ENCODE peak calls at places on chromosomes 1 and 21, in five cellular contexts. Q is psoas muscle, Z is right lobe of liver, S is left ventricle myocardium inferior, O is A673. H is an unnamed sample.

GRCh38 chr21:26909972-26910371 is 56.9 kb downstream of the ADAMTS5 start:
- DNase-seq in Q (no peak), Z (no peak), S (no peak), O (no peak), H (no peak)

GRCh38 chr1:113860891-113861290 is 10.6 kb downstream of the PTPN22 start:
- DNase-seq in Q (no peak), Z (no peak), S (no peak), O (peak; percentile 47), H (no peak)

GRCh38 chr21:42646076-42646825 is 7.2 kb upstream of the PDE9A start:
- DNase-seq in Q (peak; percentile 35), Z (peak; percentile 15), S (no peak), O (no peak), H (no peak)

GRCh38 chr1:99264201-99265021 is at the start of gene PLPPR4:
- DNase-seq in Q (peak; percentile 77), Z (peak; percentile 50), S (peak; percentile 39), O (peak; percentile 32), H (no peak)

GRCh38 chr1:23187637-23188036 is 19.0 kb upstream of the LUZP1 start:
- DNase-seq in Q (no peak), Z (peak; percentile 34), S (no peak), O (no peak), H (no peak)

GRCh38 chr1:219266524-219266923 is 92.8 kb downstream of the LYPLAL1 start:
- DNase-seq in Q (no peak), Z (no peak), S (no peak), O (no peak), H (no peak)

GRCh38 chr1:215276582-215276981 is 194.0 kb downstream of the KCNK2 start:
- DNase-seq in Q (no peak), Z (no peak), S (no peak), O (no peak), H (no peak)

GRCh38 chr21:38494688-38495087 is 3.6 kb downstream of the ERG start:
- DNase-seq in Q (no peak), Z (no peak), S (no peak), O (no peak), H (no peak)

GRCh38 chr1:84776639-84777038 is 86.4 kb upstream of the SSX2IP start:
- DNase-seq in Q (no peak), Z (no peak), S (no peak), O (no peak), H (no peak)

GRCh38 chr1:234488054-234488953 is 9.3 kb upstream of the TARBP1 start:
- DNase-seq in Q (no peak), Z (no peak), S (no peak), O (no peak), H (no peak)

GRCh38 chr1:94617139-94617805 is 75.7 kb upstream of the F3 start:
- DNase-seq in Q (no peak), Z (no peak), S (no peak), O (no peak), H (no peak)

GRCh38 chr1:210262167-210262896 is 29.7 kb downstream of the SERTAD4 start:
- DNase-seq in Q (no peak), Z (no peak), S (peak; percentile 55), O (no peak), H (no peak)

GRCh38 chr1:52674497-52675384 is 23.4 kb downstream of the COA7 start:
- DNase-seq in Q (no peak), Z (no peak), S (no peak), O (peak; percentile 45), H (no peak)

GRCh38 chr1:246351726-246352125 is 155.4 kb downstream of the SMYD3 start:
- DNase-seq in Q (no peak), Z (no peak), S (no peak), O (no peak), H (no peak)

GRCh38 chr1:54787604-54788003 is 13.5 kb downstream of the TTC22 start:
- DNase-seq in Q (no peak), Z (no peak), S (no peak), O (no peak), H (no peak)

DNA sequence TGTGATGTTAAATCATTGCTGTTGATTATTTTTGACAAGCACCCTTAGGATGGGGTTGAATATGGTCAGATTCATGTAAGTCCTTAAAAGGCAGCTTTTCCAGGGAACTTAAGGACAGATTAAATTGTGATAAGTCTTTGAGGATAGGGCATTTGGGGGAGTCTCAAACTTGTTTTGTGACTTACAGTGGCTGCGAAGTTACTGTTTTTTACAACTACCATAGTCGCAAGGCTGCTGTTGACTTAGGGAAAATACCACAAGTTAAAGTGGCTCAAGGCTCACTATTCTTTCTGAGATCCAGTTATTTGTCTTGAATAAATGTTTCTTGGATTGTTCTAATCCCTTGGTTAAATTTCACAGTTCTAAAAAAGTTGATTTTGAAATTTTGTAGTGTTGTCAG is 46.9 kb upstream of the MPC2 start:
- DNase-seq in Q (no peak), Z (no peak), S (no peak), O (no peak), H (no peak)
- H3K27ac ChIP-seq in Q (no peak overlapping the region), Z (no peak overlapping the region), S (no peak overlapping the region), O (no peak overlapping the region), H (no peak overlapping the region)

GRCh38 chr1:1419363-1419811 is 1.7 kb downstream of the ANKRD65 start:
- DNase-seq in Q (no peak), Z (no peak), S (no peak), O (no peak), H (no peak)

GRCh38 chr1:1418464-1419362 is 2.4 kb downstream of the ANKRD65 start:
- DNase-seq in Q (no peak), Z (no peak), S (no peak), O (no peak), H (no peak)

GRCh38 chr1:1420654-1421134 is 382 bp downstream of the ANKRD65 start:
- DNase-seq in Q (no peak), Z (no peak), S (no peak), O (no peak), H (no peak)

GRCh38 chr1:1421147-1421906 is at the start of gene ANKRD65:
- DNase-seq in Q (peak; percentile 70), Z (no peak), S (no peak), O (no peak), H (peak; percentile 56)

GRCh38 chr1:1419812-1420653 is 1.0 kb downstream of the ANKRD65 start:
- DNase-seq in Q (peak; percentile 63), Z (no peak), S (no peak), O (no peak), H (no peak)
- H3K27ac ChIP-seq in Q (peak overlapping the region; percentile 50), Z (no peak overlapping the region), S (peak overlapping the region; percentile 78), O (no peak overlapping the region), H (peak overlapping the region; percentile 93)

DNA sequence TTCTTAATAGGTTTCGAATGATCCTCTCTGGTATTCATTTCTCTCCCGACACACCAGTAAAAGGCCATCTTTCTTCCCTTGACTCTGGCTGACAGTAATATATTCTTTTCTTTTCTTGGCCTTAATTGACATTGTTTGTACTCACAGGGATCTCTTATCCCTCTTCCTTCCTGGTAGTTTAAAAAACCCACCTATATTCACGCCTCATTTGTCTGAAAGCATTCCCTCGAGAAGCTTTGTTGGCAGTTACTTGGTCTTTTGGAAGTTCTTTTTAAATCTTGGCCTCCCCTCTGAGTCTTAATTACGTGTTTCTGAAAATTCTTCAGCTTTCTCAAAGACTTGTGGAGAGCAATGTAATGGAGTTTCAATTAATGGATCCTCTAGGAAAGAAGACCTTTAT is 40.3 kb downstream of the MAP10 start:
- DNase-seq in Q (no peak), Z (no peak), S (no peak), O (peak; percentile 74), H (no peak)
- H3K27ac ChIP-seq in Q (no peak overlapping the region), Z (no peak overlapping the region), S (no peak overlapping the region), O (no peak overlapping the region), H (no peak overlapping the region)

GRCh38 chr1:27135920-27136551 is 18.9 kb downstream of the SLC9A1 start:
- DNase-seq in Q (no peak), Z (no peak), S (no peak), O (no peak), H (no peak)
- H3K27ac ChIP-seq in Q (peak overlapping the region; percentile 83), Z (no peak overlapping the region), S (peak overlapping the region; percentile 75), O (no peak overlapping the region), H (no peak overlapping the region)

DNA sequence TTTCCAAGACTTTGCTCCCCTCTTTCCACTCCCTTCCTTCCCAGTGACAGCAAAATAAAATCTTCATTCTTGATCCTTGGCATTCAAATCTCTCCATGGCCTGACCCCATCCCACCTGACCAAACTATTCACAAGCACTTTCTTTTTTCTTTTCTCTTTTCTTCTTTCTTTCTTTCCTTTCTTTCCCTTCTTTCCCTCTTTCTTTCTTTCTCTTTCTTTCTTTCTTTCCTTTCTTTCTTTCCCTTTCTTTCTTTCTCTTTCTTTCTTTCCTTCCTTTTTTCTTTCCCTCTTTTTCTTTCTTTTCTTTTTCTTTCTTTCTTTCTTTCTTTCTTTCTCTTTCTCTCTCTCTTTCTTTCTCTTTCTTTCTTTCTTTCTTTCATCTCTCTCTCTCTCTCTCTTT is 207.1 kb downstream of the ADGRL2 start:
- DNase-seq in Q (no peak), Z (no peak), S (no peak), O (no peak), H (no peak)
- H3K27ac ChIP-seq in Q (no peak overlapping the region), Z (no peak overlapping the region), S (no peak overlapping the region), O (no peak overlapping the region), H (no peak overlapping the region)

GRCh38 chr1:31105646-31106045 is 40.1 kb upstream of the PUM1 start:
- DNase-seq in Q (no peak), Z (no peak), S (no peak), O (no peak), H (no peak)
- H3K27ac ChIP-seq in Q (no peak overlapping the region), Z (no peak overlapping the region), S (no peak overlapping the region), O (no peak overlapping the region), H (no peak overlapping the region)

H was measured in substantia nigra.